ENCODE peak calls at places on chromosomes 5 and 9, in five cellular contexts. K is mammary epithelial cell, U is cardiac muscle cell, Y is HFF-Myc, G is AG09319. C is an unnamed sample.

GRCh38 chr9:4489919-4490704 is at the start of gene SLC1A1:
- DNase-seq in G (no peak), Y (no peak), U (peak), K (peak), C (peak)

GRCh38 chr9:95750725-95751644 is 124.5 kb upstream of the ERCC6L2 start:
- DNase-seq in U (no peak), K (no peak), Y (no peak), G (no peak), C (no peak)

GRCh38 chr5:120605325-120606079 is 141.4 kb downstream of the PRR16 start:
- DNase-seq in K (no peak), Y (no peak), U (peak), G (no peak), C (peak)

GRCh38 chr5:97102010-97102470 is 40.4 kb downstream of the LIX1 start:
- DNase-seq in K (no peak), Y (no peak), G (no peak), U (no peak), C (no peak)

GRCh38 chr9:137434498-137435380 is 6.4 kb downstream of the ENTPD8 start:
- DNase-seq in Y (no peak), K (no peak), U (no peak), G (no peak), C (no peak)

GRCh38 chr5:131521252-131521651 is 113.8 kb downstream of the RAPGEF6 start:
- DNase-seq in K (peak), U (no peak), G (no peak), Y (no peak), C (peak)

GRCh38 chr5:173328896-173329369 is 719 bp upstream of the STC2 start:
- DNase-seq in G (no peak), K (peak), Y (no peak), U (peak), C (peak)

GRCh38 chr9:138006576-138007233 is 129.1 kb downstream of the CACNA1B start:
- DNase-seq in K (no peak), U (no peak), G (no peak), Y (no peak), C (no peak)

GRCh38 chr9:105341784-105342183 is 97.3 kb downstream of the SLC44A1 start:
- DNase-seq in Y (peak), G (peak), K (no peak), U (peak), C (no peak)

GRCh38 chr5:101102506-101102905 is 199.4 kb upstream of the ST8SIA4 start:
- DNase-seq in G (no peak), U (no peak), Y (no peak), K (peak), C (peak)

GRCh38 chr9:112945620-112946208 is 55.0 kb upstream of the SLC46A2 start:
- DNase-seq in G (no peak), Y (no peak), K (no peak), U (no peak), C (no peak)

GRCh38 chr5:58871648-58872242 is 288.9 kb downstream of the RAB3C start:
- DNase-seq in Y (no peak), G (no peak), K (peak), U (peak), C (peak)

GRCh38 chr9:112059145-112059979 is 115.7 kb downstream of the SUSD1 start:
- DNase-seq in K (peak), U (peak), Y (peak), G (no peak), C (peak)

GRCh38 chr5:172410839-172411238 is 43.5 kb downstream of the SH3PXD2B start:
- DNase-seq in K (no peak), Y (peak), G (no peak), U (peak), C (no peak)

GRCh38 chr9:122821278-122821952 is 7.0 kb downstream of the PDCL start:
- DNase-seq in Y (no peak), K (no peak), G (no peak), U (peak), C (no peak)

GRCh38 chr5:65292196-65292595 is 189.5 kb downstream of the ADAMTS6 start:
- DNase-seq in K (no peak), Y (no peak), G (no peak), U (peak), C (no peak)

GRCh38 chr9:109245300-109245897 is 75.5 kb downstream of the EPB41L4B start:
- DNase-seq in G (no peak), K (no peak), U (no peak), Y (no peak), C (no peak)

GRCh38 chr5:137933491-137933911 is 44.2 kb downstream of the PKD2L2 start:
- DNase-seq in K (no peak), G (no peak), U (peak), Y (no peak), C (no peak)

GRCh38 chr9:33030285-33030684 is 5.2 kb downstream of the DNAJA1 start:
- DNase-seq in K (no peak), G (no peak), Y (no peak), U (no peak), C (no peak)

GRCh38 chr5:139638090-139638735 is 9.9 kb upstream of the CXXC5 start:
- DNase-seq in U (peak), Y (no peak), G (no peak), K (no peak), C (peak)

GRCh38 chr9:137807721-137808703 is 69.6 kb upstream of the CACNA1B start:
- DNase-seq in U (no peak), Y (no peak), K (no peak), G (no peak), C (no peak)

GRCh38 chr9:4068914-4069313 is 231.0 kb downstream of the GLIS3 start:
- DNase-seq in K (no peak), G (no peak), U (no peak), Y (no peak), C (no peak)

GRCh38 chr9:89168901-89169813 is 9.5 kb downstream of the SHC3 start:
- DNase-seq in U (no peak), Y (no peak), K (peak), G (no peak), C (no peak)

GRCh38 chr9:35653611-35654010 is 2.9 kb upstream of the SIT1 start:
- DNase-seq in G (no peak), U (no peak), K (no peak), Y (no peak), C (no peak)

GRCh38 chr9:73176450-73176875 is 24.8 kb downstream of the ANXA1 start:
- DNase-seq in U (peak), Y (no peak), G (no peak), K (peak), C (peak)

GRCh38 chr9:90799271-90799860 is 2.3 kb upstream of the SYK start:
- DNase-seq in G (no peak), K (no peak), Y (no peak), U (no peak), C (no peak)

GRCh38 chr5:98927988-98928801 is 612 bp downstream of the CHD1 start:
- DNase-seq in K (peak), Y (no peak), G (peak), U (peak), C (peak)

GRCh38 chr9:95012902-95013301 is 286.4 kb downstream of the AOPEP start:
- DNase-seq in Y (no peak), U (no peak), K (no peak), G (no peak), C (no peak)

GRCh38 chr5:57450991-57451876 is 31.4 kb downstream of the ACTBL2 start:
- DNase-seq in Y (no peak), U (peak), G (peak), K (no peak), C (no peak)

GRCh38 chr5:39371367-39371635 is 7.0 kb upstream of the C9 start:
- DNase-seq in G (no peak), U (no peak), Y (no peak), K (no peak), C (no peak)

GRCh38 chr9:123544007-123544827 is 188.2 kb downstream of the CRB2 start:
- DNase-seq in Y (no peak), K (no peak), G (no peak), U (peak), C (peak)

GRCh38 chr5:122313001-122313402 is 965 bp downstream of the SNCAIP start:
- DNase-seq in K (no peak), G (no peak), Y (no peak), U (peak), C (peak)

GRCh38 chr5:6384856-6385255 is 6.5 kb upstream of the MED10 start:
- DNase-seq in Y (no peak), U (no peak), K (no peak), G (no peak), C (no peak)

DNA sequence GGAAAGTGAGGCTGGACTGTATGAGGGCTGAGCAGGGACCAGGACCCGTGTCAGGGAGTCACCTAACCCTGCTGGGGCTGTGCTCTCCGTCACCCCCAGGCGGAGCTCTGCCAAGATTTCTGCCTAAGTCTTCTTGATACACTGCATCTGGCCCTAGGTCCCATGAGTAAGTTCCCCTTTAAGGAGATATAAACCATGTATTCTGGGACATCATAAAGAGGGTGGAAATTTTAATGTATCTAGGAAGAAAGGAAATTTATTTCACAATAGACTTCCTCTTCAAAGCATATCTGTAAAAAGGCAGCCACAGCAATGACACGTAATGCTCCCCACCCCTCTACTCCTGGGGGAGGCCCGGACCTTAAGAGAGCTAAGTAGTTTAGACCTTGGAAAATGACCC is 183.4 kb downstream of the FBXL7 start:
- DNase-seq in U (peak), K (no peak), G (no peak), Y (no peak), C (peak)
- TF ChIP-seq CTCF in U (peak), K (no peak), G (peak), Y (peak), C (peak)

GRCh38 chr5:147782053-147783028 is at the start of gene JAKMIP2:
- DNase-seq in U (peak), Y (peak), G (no peak), K (peak), C (no peak)
- TF ChIP-seq CTCF in U (no peak), Y (no peak), G (no peak), K (no peak), C (no peak)

GRCh38 chr9:14770592-14770991 is 48.1 kb upstream of the CER1 start:
- DNase-seq in G (no peak), K (no peak), U (no peak), Y (no peak), C (no peak)

GRCh38 chr9:14766299-14766698 is 43.8 kb upstream of the CER1 start:
- DNase-seq in G (peak), K (no peak), U (no peak), Y (no peak), C (no peak)

GRCh38 chr9:14768561-14769234 is 46.2 kb upstream of the CER1 start:
- DNase-seq in Y (peak), K (peak), U (peak), G (peak), C (peak)

GRCh38 chr9:14769235-14769580 is 46.7 kb upstream of the CER1 start:
- DNase-seq in U (peak), G (no peak), Y (no peak), K (peak), C (peak)
- TF ChIP-seq CTCF in U (peak), G (no peak), Y (peak), K (peak), C (peak)

GRCh38 chr5:52727568-52727967 is 60.1 kb upstream of the ITGA1 start:
- DNase-seq in G (peak), U (peak), Y (no peak), K (peak), C (peak)
- TF ChIP-seq CTCF in G (no peak), U (no peak), Y (no peak), K (no peak), C (no peak)

GRCh38 chr5:142312399-142312798 is 12.4 kb downstream of the SPRY4 start:
- DNase-seq in Y (no peak), K (no peak), G (no peak), U (no peak), C (no peak)
- TF ChIP-seq CTCF in Y (no peak), K (no peak), G (no peak), U (no peak), C (no peak)

GRCh38 chr5:127446626-127447025 is 70.8 kb upstream of the PRRC1 start:
- DNase-seq in Y (no peak), U (no peak), G (no peak), K (no peak), C (no peak)

GRCh38 chr5:127439544-127440096 is 77.8 kb upstream of the PRRC1 start:
- DNase-seq in G (no peak), Y (no peak), U (no peak), K (no peak), C (no peak)

GRCh38 chr5:127440831-127441230 is 76.6 kb upstream of the PRRC1 start:
- DNase-seq in K (no peak), Y (no peak), G (no peak), U (peak), C (no peak)

GRCh38 chr5:127447822-127448221 is 69.6 kb upstream of the PRRC1 start:
- DNase-seq in G (no peak), U (peak), K (no peak), Y (no peak), C (peak)

GRCh38 chr5:127442085-127442484 is 75.4 kb upstream of the PRRC1 start:
- DNase-seq in U (peak), Y (no peak), K (peak), G (no peak), C (peak)
- TF ChIP-seq CTCF in U (peak), Y (no peak), K (peak), G (no peak), C (peak)

DNA sequence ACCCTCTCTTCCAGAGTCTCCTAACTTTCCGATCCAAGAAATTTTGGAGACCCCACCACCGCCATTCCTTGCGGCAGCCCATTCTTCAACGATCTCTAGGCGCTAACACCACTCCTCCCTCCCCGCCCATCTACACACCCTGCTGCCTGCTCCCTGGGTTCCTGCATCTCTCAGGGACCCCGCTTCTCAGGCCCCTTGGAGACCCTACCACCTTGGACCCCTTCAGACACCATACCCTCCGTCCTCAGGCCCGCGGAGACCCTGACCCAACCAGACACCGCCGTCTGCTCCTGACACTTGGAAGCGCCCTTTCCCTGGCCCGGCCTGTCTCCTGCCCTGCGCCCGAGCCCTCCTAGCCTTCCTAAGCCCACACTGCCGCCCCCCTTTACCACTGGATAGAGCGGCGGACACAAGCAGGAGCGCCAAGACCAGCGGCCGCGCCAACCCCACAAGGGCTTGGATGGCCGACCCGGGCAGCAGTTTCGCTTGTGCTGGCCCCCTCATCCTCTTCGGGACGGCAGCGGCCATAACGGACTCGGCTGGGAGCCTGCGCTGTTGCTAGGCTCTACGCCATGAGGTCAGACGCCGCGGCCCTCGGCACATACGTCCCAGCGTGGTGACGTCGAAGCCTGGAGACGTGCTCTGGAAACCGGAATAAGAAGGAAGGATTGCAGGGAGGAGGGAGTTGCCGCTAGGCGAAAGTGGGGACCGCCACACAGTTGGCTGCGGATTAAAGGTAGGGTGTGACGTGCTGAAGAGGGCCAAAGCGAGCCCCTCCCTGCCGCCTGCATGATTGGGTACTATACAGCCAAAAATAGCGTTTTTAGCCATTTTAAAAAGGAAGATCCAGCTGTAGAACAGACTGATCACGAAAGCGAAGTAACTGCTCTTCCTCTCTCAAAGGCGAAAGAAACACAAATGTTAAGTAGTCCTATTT is at the start of gene C5orf15:
- DNase-seq in G (peak), K (peak), Y (peak), U (peak), C (peak)
- TF ChIP-seq CTCF in G (no peak), K (no peak), Y (no peak), U (peak), C (no peak)

GRCh38 chr5:87048156-87048555 is 219.5 kb upstream of the RASA1 start:
- DNase-seq in U (no peak), Y (peak), G (no peak), K (peak), C (peak)
- TF ChIP-seq CTCF in U (no peak), Y (no peak), G (no peak), K (no peak), C (no peak)

GRCh38 chr5:180209137-180209581 is at the start of gene RASGEF1C:
- DNase-seq in Y (no peak), K (peak), G (no peak), U (peak), C (peak)
- TF ChIP-seq CTCF in Y (peak), K (peak), G (peak), U (peak), C (peak)